ENCODE peak calls at places on chromosome 13, in seven cellular contexts. One of them, this sample, is unnamed.

GRCh38 chr13:99307648-99308339 is 595 bp upstream of the GPR183 start:
- DNase-seq in neuronal stem cell: no peak
- DNase-seq in mammary epithelial cell: peak
- DNase-seq in PC-3: peak
- DNase-seq in IMR-90: peak
- DNase-seq in astrocyte: peak
- DNase-seq in fibroblast of lung: peak
- DNase-seq in this sample: no peak

GRCh38 chr13:112961457-112962369 is 7.3 kb upstream of the MCF2L start:
- DNase-seq in astrocyte: no peak
- DNase-seq in mammary epithelial cell: no peak
- DNase-seq in IMR-90: no peak
- DNase-seq in neuronal stem cell: no peak
- DNase-seq in fibroblast of lung: no peak
- DNase-seq in PC-3: no peak
- DNase-seq in this sample: no peak

GRCh38 chr13:109396266-109396665 is 390.1 kb downstream of the IRS2 start:
- DNase-seq in fibroblast of lung: no peak
- DNase-seq in IMR-90: no peak
- DNase-seq in astrocyte: no peak
- DNase-seq in mammary epithelial cell: no peak
- DNase-seq in PC-3: no peak
- DNase-seq in neuronal stem cell: no peak
- DNase-seq in this sample: no peak

GRCh38 chr13:45416521-45417125 is 1.6 kb downstream of the SLC25A30 start:
- DNase-seq in PC-3: peak
- DNase-seq in neuronal stem cell: no peak
- DNase-seq in fibroblast of lung: no peak
- DNase-seq in mammary epithelial cell: no peak
- DNase-seq in IMR-90: no peak
- DNase-seq in astrocyte: no peak
- DNase-seq in this sample: no peak

GRCh38 chr13:91533354-91533753 is 134.9 kb downstream of the GPC5 start:
- DNase-seq in IMR-90: no peak
- DNase-seq in astrocyte: no peak
- DNase-seq in mammary epithelial cell: no peak
- DNase-seq in neuronal stem cell: no peak
- DNase-seq in fibroblast of lung: no peak
- DNase-seq in PC-3: no peak
- DNase-seq in this sample: no peak

GRCh38 chr13:41231786-41232185 is 31.6 kb downstream of the MTRF1 start:
- DNase-seq in astrocyte: peak
- DNase-seq in PC-3: no peak
- DNase-seq in neuronal stem cell: no peak
- DNase-seq in mammary epithelial cell: peak
- DNase-seq in IMR-90: peak
- DNase-seq in fibroblast of lung: peak
- DNase-seq in this sample: no peak

GRCh38 chr13:36685912-36686311 is 12.1 kb downstream of the SERTM1 start:
- DNase-seq in PC-3: peak
- DNase-seq in fibroblast of lung: peak
- DNase-seq in astrocyte: peak
- DNase-seq in neuronal stem cell: no peak
- DNase-seq in mammary epithelial cell: peak
- DNase-seq in IMR-90: peak
- DNase-seq in this sample: no peak

GRCh38 chr13:36067619-36068456 is 63.3 kb downstream of the DCLK1 start:
- DNase-seq in mammary epithelial cell: no peak
- DNase-seq in fibroblast of lung: no peak
- DNase-seq in neuronal stem cell: no peak
- DNase-seq in astrocyte: no peak
- DNase-seq in PC-3: no peak
- DNase-seq in IMR-90: no peak
- DNase-seq in this sample: no peak

GRCh38 chr13:40428354-40428753 is 238.1 kb downstream of the FOXO1 start:
- DNase-seq in mammary epithelial cell: no peak
- DNase-seq in fibroblast of lung: no peak
- DNase-seq in astrocyte: no peak
- DNase-seq in IMR-90: no peak
- DNase-seq in neuronal stem cell: no peak
- DNase-seq in PC-3: no peak
- DNase-seq in this sample: no peak

GRCh38 chr13:19070398-19070735 is 111.3 kb downstream of the TUBA3C start:
- DNase-seq in fibroblast of lung: no peak
- DNase-seq in IMR-90: no peak
- DNase-seq in astrocyte: no peak
- DNase-seq in neuronal stem cell: no peak
- DNase-seq in PC-3: no peak
- DNase-seq in mammary epithelial cell: no peak
- DNase-seq in this sample: no peak

GRCh38 chr13:93775507-93776108 is 549.0 kb downstream of the GPC6 start:
- DNase-seq in fibroblast of lung: peak
- DNase-seq in mammary epithelial cell: no peak
- DNase-seq in neuronal stem cell: no peak
- DNase-seq in IMR-90: peak
- DNase-seq in PC-3: peak
- DNase-seq in astrocyte: peak
- DNase-seq in this sample: no peak

GRCh38 chr13:40624338-40624737 is 42.1 kb downstream of the FOXO1 start:
- DNase-seq in mammary epithelial cell: peak
- DNase-seq in PC-3: no peak
- DNase-seq in IMR-90: no peak
- DNase-seq in neuronal stem cell: no peak
- DNase-seq in fibroblast of lung: peak
- DNase-seq in astrocyte: peak
- DNase-seq in this sample: no peak

GRCh38 chr13:42747399-42747873 is 33.9 kb upstream of the FAM216B start:
- DNase-seq in PC-3: peak
- DNase-seq in neuronal stem cell: no peak
- DNase-seq in fibroblast of lung: peak
- DNase-seq in IMR-90: peak
- DNase-seq in mammary epithelial cell: peak
- DNase-seq in astrocyte: peak
- DNase-seq in this sample: peak

GRCh38 chr13:81779896-81780295 is 1439.0 kb upstream of the SPRY2 start:
- DNase-seq in neuronal stem cell: no peak
- DNase-seq in PC-3: peak
- DNase-seq in IMR-90: no peak
- DNase-seq in mammary epithelial cell: no peak
- DNase-seq in fibroblast of lung: peak
- DNase-seq in astrocyte: no peak
- DNase-seq in this sample: no peak

GRCh38 chr13:23751195-23751594 is 138.0 kb downstream of the MIPEP start:
- DNase-seq in mammary epithelial cell: peak
- DNase-seq in IMR-90: peak
- DNase-seq in fibroblast of lung: peak
- DNase-seq in neuronal stem cell: no peak
- DNase-seq in astrocyte: peak
- DNase-seq in PC-3: peak
- DNase-seq in this sample: no peak

GRCh38 chr13:90197722-90198121 is 1149.8 kb upstream of the MIR17HG start:
- DNase-seq in PC-3: peak
- DNase-seq in fibroblast of lung: peak
- DNase-seq in neuronal stem cell: no peak
- DNase-seq in mammary epithelial cell: peak
- DNase-seq in astrocyte: peak
- DNase-seq in IMR-90: no peak
- DNase-seq in this sample: no peak

GRCh38 chr13:33229446-33230177 is 55.9 kb downstream of the STARD13 start:
- DNase-seq in astrocyte: no peak
- DNase-seq in mammary epithelial cell: no peak
- DNase-seq in fibroblast of lung: no peak
- DNase-seq in neuronal stem cell: no peak
- DNase-seq in PC-3: no peak
- DNase-seq in IMR-90: no peak
- DNase-seq in this sample: no peak

GRCh38 chr13:41186481-41186880 is 7.9 kb downstream of the KBTBD7 start:
- DNase-seq in PC-3: no peak
- DNase-seq in neuronal stem cell: no peak
- DNase-seq in IMR-90: no peak
- DNase-seq in mammary epithelial cell: no peak
- DNase-seq in fibroblast of lung: no peak
- DNase-seq in astrocyte: no peak
- DNase-seq in this sample: no peak

GRCh38 chr13:46603165-46603603 is 50.2 kb downstream of the LRCH1 start:
- DNase-seq in fibroblast of lung: no peak
- DNase-seq in PC-3: peak
- DNase-seq in astrocyte: no peak
- DNase-seq in neuronal stem cell: no peak
- DNase-seq in mammary epithelial cell: no peak
- DNase-seq in IMR-90: no peak
- DNase-seq in this sample: no peak

GRCh38 chr13:86572115-86572514 is 772.9 kb upstream of the SLITRK6 start:
- DNase-seq in neuronal stem cell: no peak
- DNase-seq in PC-3: peak
- DNase-seq in astrocyte: peak
- DNase-seq in mammary epithelial cell: peak
- DNase-seq in IMR-90: peak
- DNase-seq in fibroblast of lung: peak
- DNase-seq in this sample: no peak

GRCh38 chr13:95298971-95299627 is 2.2 kb downstream of the ABCC4 start:
- DNase-seq in PC-3: peak
- DNase-seq in astrocyte: peak
- DNase-seq in fibroblast of lung: peak
- DNase-seq in neuronal stem cell: no peak
- DNase-seq in mammary epithelial cell: peak
- DNase-seq in IMR-90: peak
- DNase-seq in this sample: no peak

GRCh38 chr13:95304446-95304845 is 3.2 kb upstream of the ABCC4 start:
- DNase-seq in PC-3: no peak
- DNase-seq in fibroblast of lung: no peak
- DNase-seq in astrocyte: no peak
- DNase-seq in IMR-90: no peak
- DNase-seq in mammary epithelial cell: no peak
- DNase-seq in neuronal stem cell: no peak
- DNase-seq in this sample: no peak

GRCh38 chr13:95301135-95301946 is at the start of gene ABCC4:
- DNase-seq in mammary epithelial cell: peak
- DNase-seq in neuronal stem cell: peak
- DNase-seq in PC-3: peak
- DNase-seq in astrocyte: peak
- DNase-seq in fibroblast of lung: peak
- DNase-seq in IMR-90: peak
- DNase-seq in this sample: peak

GRCh38 chr13:95300625-95301134 is 571 bp downstream of the ABCC4 start:
- DNase-seq in neuronal stem cell: peak
- DNase-seq in IMR-90: peak
- DNase-seq in PC-3: peak
- DNase-seq in mammary epithelial cell: peak
- DNase-seq in astrocyte: peak
- DNase-seq in fibroblast of lung: peak
- DNase-seq in this sample: no peak

DNA sequence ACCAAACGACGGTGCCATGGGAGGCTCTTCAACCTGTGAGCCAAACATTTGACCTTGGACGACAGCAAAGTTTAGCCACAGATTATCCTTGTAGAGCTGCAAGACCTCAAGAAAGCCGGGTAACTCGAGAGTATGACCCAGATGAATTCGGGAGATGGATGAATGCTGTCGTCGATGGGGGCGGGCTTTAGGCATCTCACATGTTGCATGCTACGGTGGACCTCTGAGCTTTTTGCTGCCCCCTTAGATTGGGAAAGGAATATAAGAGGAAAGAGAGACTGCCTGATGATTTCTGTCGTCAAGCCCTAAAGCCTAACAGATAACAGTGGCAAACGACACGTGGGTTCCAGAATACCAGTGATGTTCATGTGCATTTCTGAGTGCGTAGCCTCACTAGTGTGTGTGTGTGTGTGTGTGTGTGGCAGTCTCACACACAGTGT is 716 bp upstream of the ABCC4 start:
- DNase-seq in neuronal stem cell: peak
- DNase-seq in mammary epithelial cell: no peak
- DNase-seq in fibroblast of lung: no peak
- DNase-seq in PC-3: no peak
- DNase-seq in IMR-90: no peak
- DNase-seq in astrocyte: peak
- DNase-seq in this sample: no peak
- H3K9ac ChIP-seq in neuronal stem cell: no peak
- H3K9ac ChIP-seq in mammary epithelial cell: no peak
- H3K9ac ChIP-seq in fibroblast of lung: peak
- H3K9ac ChIP-seq in PC-3: peak
- H3K9ac ChIP-seq in IMR-90: peak
- H3K9ac ChIP-seq in astrocyte: peak
- H3K9ac ChIP-seq in this sample: no peak

GRCh38 chr13:106867249-106867648 is 299.3 kb upstream of the ARGLU1 start:
- DNase-seq in astrocyte: no peak
- DNase-seq in fibroblast of lung: peak
- DNase-seq in mammary epithelial cell: peak
- DNase-seq in PC-3: peak
- DNase-seq in IMR-90: no peak
- DNase-seq in neuronal stem cell: no peak
- DNase-seq in this sample: peak
- H3K9ac ChIP-seq in astrocyte: peak
- H3K9ac ChIP-seq in fibroblast of lung: no peak
- H3K9ac ChIP-seq in mammary epithelial cell: no peak
- H3K9ac ChIP-seq in PC-3: no peak
- H3K9ac ChIP-seq in IMR-90: no peak
- H3K9ac ChIP-seq in neuronal stem cell: no peak
- H3K9ac ChIP-seq in this sample: no peak

GRCh38 chr13:48896312-48896711 is 79.4 kb upstream of the FNDC3A start:
- DNase-seq in neuronal stem cell: no peak
- DNase-seq in mammary epithelial cell: peak
- DNase-seq in PC-3: peak
- DNase-seq in fibroblast of lung: peak
- DNase-seq in IMR-90: peak
- DNase-seq in astrocyte: peak
- DNase-seq in this sample: peak

GRCh38 chr13:48890386-48890785 is 85.3 kb upstream of the FNDC3A start:
- DNase-seq in astrocyte: no peak
- DNase-seq in PC-3: no peak
- DNase-seq in neuronal stem cell: no peak
- DNase-seq in IMR-90: no peak
- DNase-seq in mammary epithelial cell: no peak
- DNase-seq in fibroblast of lung: peak
- DNase-seq in this sample: no peak

GRCh38 chr13:48888613-48889012 is 87.1 kb upstream of the FNDC3A start:
- DNase-seq in astrocyte: no peak
- DNase-seq in fibroblast of lung: no peak
- DNase-seq in IMR-90: no peak
- DNase-seq in PC-3: no peak
- DNase-seq in neuronal stem cell: no peak
- DNase-seq in mammary epithelial cell: no peak
- DNase-seq in this sample: no peak

GRCh38 chr13:48891586-48891985 is 84.1 kb upstream of the FNDC3A start:
- DNase-seq in PC-3: peak
- DNase-seq in neuronal stem cell: no peak
- DNase-seq in mammary epithelial cell: peak
- DNase-seq in fibroblast of lung: peak
- DNase-seq in IMR-90: peak
- DNase-seq in astrocyte: peak
- DNase-seq in this sample: peak

GRCh38 chr13:48892311-48892710 is 83.4 kb upstream of the FNDC3A start:
- DNase-seq in IMR-90: peak
- DNase-seq in mammary epithelial cell: peak
- DNase-seq in fibroblast of lung: peak
- DNase-seq in astrocyte: peak
- DNase-seq in neuronal stem cell: no peak
- DNase-seq in PC-3: peak
- DNase-seq in this sample: peak
- H3K9ac ChIP-seq in IMR-90: no peak
- H3K9ac ChIP-seq in mammary epithelial cell: no peak
- H3K9ac ChIP-seq in fibroblast of lung: no peak
- H3K9ac ChIP-seq in astrocyte: peak
- H3K9ac ChIP-seq in neuronal stem cell: no peak
- H3K9ac ChIP-seq in PC-3: peak
- H3K9ac ChIP-seq in this sample: no peak

GRCh38 chr13:51632643-51633357 is 48.5 kb downstream of the WDFY2 start:
- DNase-seq in fibroblast of lung: no peak
- DNase-seq in IMR-90: no peak
- DNase-seq in PC-3: no peak
- DNase-seq in neuronal stem cell: peak
- DNase-seq in astrocyte: no peak
- DNase-seq in mammary epithelial cell: peak
- DNase-seq in this sample: no peak
- H3K9ac ChIP-seq in fibroblast of lung: peak
- H3K9ac ChIP-seq in IMR-90: peak
- H3K9ac ChIP-seq in PC-3: no peak
- H3K9ac ChIP-seq in neuronal stem cell: no peak
- H3K9ac ChIP-seq in astrocyte: peak
- H3K9ac ChIP-seq in mammary epithelial cell: peak
- H3K9ac ChIP-seq in this sample: no peak

This sample was measured in trophoblast cell.